ENCODE peak calls at places on chromosomes 2 and 18, in nine cellular contexts. One of them, this sample, is unnamed.
A peak's percentile ranks its signal among the peaks of the same experiment; 100 is the strongest.

GRCh38 chr2:176092270-176093144 is at the start of gene HOXD13:
- DNase-seq in foreskin fibroblast: peak; percentile 67
- DNase-seq in endothelial cell: no peak
- DNase-seq in PC-3: no peak
- DNase-seq in suprapubic skin: no peak
- DNase-seq in stimulated activated CD4-positive, alpha-beta T cell treated with anti-CD3 and anti-CD28 coated beads, Interleukin-1b, Interleukin-23, amount 100 ng/mL, for 24 hours: no peak
- DNase-seq in NCI-H1105 treated with DMSO at 0.1 percent for 48 hours: no peak
- DNase-seq in stimulated activated CD8-positive, alpha-beta memory T cell treated with anti-CD3 and anti-CD28 coated beads, Interleukin-2, amount 100 ng/mL, for 48 hours: no peak
- DNase-seq in AG20443: peak; percentile 63
- DNase-seq in this sample: no peak

GRCh38 chr2:98379311-98380202 is 33.3 kb downstream of the CNGA3 start:
- DNase-seq in foreskin fibroblast: peak; percentile 10
- DNase-seq in endothelial cell: no peak
- DNase-seq in PC-3: no peak
- DNase-seq in suprapubic skin: no peak
- DNase-seq in stimulated activated CD4-positive, alpha-beta T cell treated with anti-CD3 and anti-CD28 coated beads, Interleukin-1b, Interleukin-23, amount 100 ng/mL, for 24 hours: no peak
- DNase-seq in NCI-H1105 treated with DMSO at 0.1 percent for 48 hours: no peak
- DNase-seq in stimulated activated CD8-positive, alpha-beta memory T cell treated with anti-CD3 and anti-CD28 coated beads, Interleukin-2, amount 100 ng/mL, for 48 hours: no peak
- DNase-seq in AG20443: no peak
- DNase-seq in this sample: no peak

GRCh38 chr2:219919506-219919905 is 292.1 kb downstream of the SLC4A3 start:
- DNase-seq in foreskin fibroblast: no peak
- DNase-seq in endothelial cell: no peak
- DNase-seq in PC-3: no peak
- DNase-seq in suprapubic skin: peak; percentile 24
- DNase-seq in stimulated activated CD4-positive, alpha-beta T cell treated with anti-CD3 and anti-CD28 coated beads, Interleukin-1b, Interleukin-23, amount 100 ng/mL, for 24 hours: no peak
- DNase-seq in NCI-H1105 treated with DMSO at 0.1 percent for 48 hours: no peak
- DNase-seq in stimulated activated CD8-positive, alpha-beta memory T cell treated with anti-CD3 and anti-CD28 coated beads, Interleukin-2, amount 100 ng/mL, for 48 hours: no peak
- DNase-seq in AG20443: no peak
- DNase-seq in this sample: no peak

GRCh38 chr2:15050483-15050882 is 418.0 kb downstream of the LRATD1 start:
- DNase-seq in foreskin fibroblast: peak; percentile 54
- DNase-seq in endothelial cell: no peak
- DNase-seq in PC-3: peak; percentile 72
- DNase-seq in suprapubic skin: no peak
- DNase-seq in stimulated activated CD4-positive, alpha-beta T cell treated with anti-CD3 and anti-CD28 coated beads, Interleukin-1b, Interleukin-23, amount 100 ng/mL, for 24 hours: no peak
- DNase-seq in NCI-H1105 treated with DMSO at 0.1 percent for 48 hours: peak; percentile 90
- DNase-seq in stimulated activated CD8-positive, alpha-beta memory T cell treated with anti-CD3 and anti-CD28 coated beads, Interleukin-2, amount 100 ng/mL, for 48 hours: no peak
- DNase-seq in AG20443: no peak
- DNase-seq in this sample: no peak

GRCh38 chr18:1227025-1227424 is 322.4 kb downstream of the ADCYAP1 start:
- DNase-seq in foreskin fibroblast: no peak
- DNase-seq in endothelial cell: no peak
- DNase-seq in PC-3: no peak
- DNase-seq in suprapubic skin: no peak
- DNase-seq in stimulated activated CD4-positive, alpha-beta T cell treated with anti-CD3 and anti-CD28 coated beads, Interleukin-1b, Interleukin-23, amount 100 ng/mL, for 24 hours: no peak
- DNase-seq in NCI-H1105 treated with DMSO at 0.1 percent for 48 hours: no peak
- DNase-seq in stimulated activated CD8-positive, alpha-beta memory T cell treated with anti-CD3 and anti-CD28 coated beads, Interleukin-2, amount 100 ng/mL, for 48 hours: no peak
- DNase-seq in AG20443: no peak
- DNase-seq in this sample: no peak

GRCh38 chr18:5582054-5582453 is 38.3 kb upstream of the EPB41L3 start:
- DNase-seq in foreskin fibroblast: peak; percentile 34
- DNase-seq in endothelial cell: no peak
- DNase-seq in PC-3: no peak
- DNase-seq in suprapubic skin: no peak
- DNase-seq in stimulated activated CD4-positive, alpha-beta T cell treated with anti-CD3 and anti-CD28 coated beads, Interleukin-1b, Interleukin-23, amount 100 ng/mL, for 24 hours: no peak
- DNase-seq in NCI-H1105 treated with DMSO at 0.1 percent for 48 hours: no peak
- DNase-seq in stimulated activated CD8-positive, alpha-beta memory T cell treated with anti-CD3 and anti-CD28 coated beads, Interleukin-2, amount 100 ng/mL, for 48 hours: no peak
- DNase-seq in AG20443: peak; percentile 56
- DNase-seq in this sample: no peak

GRCh38 chr2:55712477-55713060 is 18.9 kb upstream of the PNPT1 start:
- DNase-seq in foreskin fibroblast: no peak
- DNase-seq in endothelial cell: no peak
- DNase-seq in PC-3: no peak
- DNase-seq in suprapubic skin: no peak
- DNase-seq in stimulated activated CD4-positive, alpha-beta T cell treated with anti-CD3 and anti-CD28 coated beads, Interleukin-1b, Interleukin-23, amount 100 ng/mL, for 24 hours: no peak
- DNase-seq in NCI-H1105 treated with DMSO at 0.1 percent for 48 hours: no peak
- DNase-seq in stimulated activated CD8-positive, alpha-beta memory T cell treated with anti-CD3 and anti-CD28 coated beads, Interleukin-2, amount 100 ng/mL, for 48 hours: no peak
- DNase-seq in AG20443: no peak
- DNase-seq in this sample: no peak

GRCh38 chr18:3405713-3406112 is 44.3 kb upstream of the TGIF1 start:
- DNase-seq in foreskin fibroblast: no peak
- DNase-seq in endothelial cell: no peak
- DNase-seq in PC-3: no peak
- DNase-seq in suprapubic skin: no peak
- DNase-seq in stimulated activated CD4-positive, alpha-beta T cell treated with anti-CD3 and anti-CD28 coated beads, Interleukin-1b, Interleukin-23, amount 100 ng/mL, for 24 hours: no peak
- DNase-seq in NCI-H1105 treated with DMSO at 0.1 percent for 48 hours: no peak
- DNase-seq in stimulated activated CD8-positive, alpha-beta memory T cell treated with anti-CD3 and anti-CD28 coated beads, Interleukin-2, amount 100 ng/mL, for 48 hours: no peak
- DNase-seq in AG20443: no peak
- DNase-seq in this sample: no peak

GRCh38 chr2:153668923-153669322 is 190.4 kb upstream of the RPRM start:
- DNase-seq in foreskin fibroblast: no peak
- DNase-seq in endothelial cell: no peak
- DNase-seq in PC-3: no peak
- DNase-seq in suprapubic skin: no peak
- DNase-seq in stimulated activated CD4-positive, alpha-beta T cell treated with anti-CD3 and anti-CD28 coated beads, Interleukin-1b, Interleukin-23, amount 100 ng/mL, for 24 hours: no peak
- DNase-seq in NCI-H1105 treated with DMSO at 0.1 percent for 48 hours: no peak
- DNase-seq in stimulated activated CD8-positive, alpha-beta memory T cell treated with anti-CD3 and anti-CD28 coated beads, Interleukin-2, amount 100 ng/mL, for 48 hours: no peak
- DNase-seq in AG20443: no peak
- DNase-seq in this sample: no peak

GRCh38 chr2:16546128-16546754 is 119.4 kb downstream of the CYRIA start:
- DNase-seq in foreskin fibroblast: no peak
- DNase-seq in endothelial cell: peak; percentile 55
- DNase-seq in PC-3: peak; percentile 48
- DNase-seq in suprapubic skin: no peak
- DNase-seq in stimulated activated CD4-positive, alpha-beta T cell treated with anti-CD3 and anti-CD28 coated beads, Interleukin-1b, Interleukin-23, amount 100 ng/mL, for 24 hours: no peak
- DNase-seq in NCI-H1105 treated with DMSO at 0.1 percent for 48 hours: no peak
- DNase-seq in stimulated activated CD8-positive, alpha-beta memory T cell treated with anti-CD3 and anti-CD28 coated beads, Interleukin-2, amount 100 ng/mL, for 48 hours: no peak
- DNase-seq in AG20443: no peak
- DNase-seq in this sample: no peak

This sample was measured in GM04503.